ENCODE peak calls at places on chromosomes 1 and 21, in ten cellular contexts. P, D, K, Q, B, A, G, U, E and H are unnamed samples.

GRCh38 chr1:223515416-223515815 is 122.2 kb downstream of the CCDC185 start:
- DNase-seq in P (no peak), D (no peak), K (no peak), Q (no peak), B (no peak), A (no peak), G (no peak), U (no peak), E (no peak), H (no peak)

GRCh38 chr1:12338793-12339192 is 109.0 kb downstream of the VPS13D start:
- DNase-seq in P (no peak), D (no peak), K (no peak), Q (no peak), B (no peak), A (no peak), G (no peak), U (no peak), E (no peak), H (no peak)

GRCh38 chr1:150981805-150982712 is at the start of gene ANXA9:
- DNase-seq in P (no peak), D (no peak), K (no peak), Q (peak; percentile 70), B (no peak), A (peak; percentile 37), G (peak; percentile 41), U (no peak), E (no peak), H (no peak)

GRCh38 chr1:223129229-223129851 is 13.7 kb downstream of the TLR5 start:
- DNase-seq in P (peak; percentile 58), D (peak; percentile 96), K (peak; percentile 44), Q (peak; percentile 76), B (peak; percentile 46), A (no peak), G (peak; percentile 60), U (no peak), E (peak; percentile 33), H (peak; percentile 77)

GRCh38 chr1:109891930-109892329 is 18.7 kb upstream of the CSF1 start:
- DNase-seq in P (no peak), D (no peak), K (no peak), Q (no peak), B (no peak), A (no peak), G (no peak), U (no peak), E (no peak), H (no peak)

GRCh38 chr1:13730751-13731482 is 30.9 kb downstream of the PRDM2 start:
- DNase-seq in P (no peak), D (peak; percentile 78), K (no peak), Q (no peak), B (no peak), A (peak; percentile 45), G (peak; percentile 56), U (no peak), E (no peak), H (no peak)

GRCh38 chr1:215566556-215567490 is at the start of gene KCTD3:
- DNase-seq in P (peak; percentile 46), D (peak; percentile 92), K (peak; percentile 82), Q (peak; percentile 79), B (peak; percentile 73), A (peak; percentile 66), G (peak; percentile 64), U (no peak), E (peak; percentile 78), H (peak; percentile 82)

GRCh38 chr1:17207046-17207445 is 2.1 kb downstream of the PADI1 start:
- DNase-seq in P (peak; percentile 24), D (no peak), K (no peak), Q (no peak), B (no peak), A (peak; percentile 9), G (no peak), U (no peak), E (no peak), H (no peak)

GRCh38 chr1:18512883-18513282 is 32.2 kb downstream of the KLHDC7A start:
- DNase-seq in P (no peak), D (no peak), K (no peak), Q (no peak), B (no peak), A (no peak), G (no peak), U (no peak), E (no peak), H (no peak)

GRCh38 chr1:92619466-92620189 is 132.9 kb upstream of the GFI1 start:
- DNase-seq in P (no peak), D (no peak), K (no peak), Q (no peak), B (no peak), A (no peak), G (no peak), U (no peak), E (no peak), H (no peak)

GRCh38 chr21:43864806-43865470 is at the start of gene AGPAT3:
- DNase-seq in P (no peak), D (peak; percentile 83), K (no peak), Q (no peak), B (no peak), A (no peak), G (no peak), U (no peak), E (no peak), H (no peak)

GRCh38 chr1:151968058-151968457 is 25.6 kb downstream of the S100A10 start:
- DNase-seq in P (no peak), D (no peak), K (peak; percentile 81), Q (no peak), B (peak; percentile 67), A (peak; percentile 32), G (peak; percentile 75), U (no peak), E (peak; percentile 63), H (no peak)

GRCh38 chr1:15620155-15620545 is 2.9 kb downstream of the DDI2 start:
- DNase-seq in P (no peak), D (no peak), K (peak; percentile 31), Q (no peak), B (no peak), A (no peak), G (peak; percentile 74), U (peak; percentile 46), E (no peak), H (no peak)

GRCh38 chr1:56814205-56814604 is 5.0 kb downstream of the FYB2 start:
- DNase-seq in P (no peak), D (no peak), K (no peak), Q (no peak), B (no peak), A (no peak), G (no peak), U (no peak), E (no peak), H (no peak)

GRCh38 chr1:66940968-66941367 is 16.2 kb downstream of the MIER1 start:
- DNase-seq in P (no peak), D (no peak), K (no peak), Q (no peak), B (peak; percentile 58), A (no peak), G (peak; percentile 60), U (no peak), E (no peak), H (no peak)

GRCh38 chr21:34906401-34906800 is 142.7 kb downstream of the RUNX1 start:
- DNase-seq in P (no peak), D (no peak), K (no peak), Q (no peak), B (no peak), A (no peak), G (no peak), U (no peak), E (no peak), H (no peak)

GRCh38 chr1:87140831-87141540 is 187.7 kb upstream of the LMO4 start:
- DNase-seq in P (no peak), D (no peak), K (peak; percentile 65), Q (no peak), B (no peak), A (no peak), G (peak; percentile 62), U (no peak), E (no peak), H (no peak)

GRCh38 chr1:94602312-94602711 is 60.8 kb upstream of the F3 start:
- DNase-seq in P (no peak), D (no peak), K (no peak), Q (no peak), B (no peak), A (no peak), G (peak; percentile 83), U (no peak), E (peak; percentile 85), H (no peak)